ENCODE peak calls at places on chromosomes 12 and 14, in eight cellular contexts. K is GM23248; D is lung; W is CD4-positive, alpha-beta memory T cell; M is H9; T is left lung; S is CD4-positive, CD25-positive, alpha-beta regulatory T cell; Z is psoas muscle. F is an unnamed sample. For H3K9me3, the result is how much of the 10 kb centered on the place peaks cover.

GRCh38 chr14:103089386-103090335 is 4.9 kb upstream of the EXOC3L4 start:
- DNase-seq in K (no peak), D (no peak), W (no peak), M (no peak), T (peak), S (no peak), Z (no peak), F (no peak)

GRCh38 chr14:73775339-73776193 is 61.4 kb upstream of the PNMA1 start:
- DNase-seq in K (no peak), D (no peak), W (no peak), M (no peak), T (no peak), S (no peak), Z (no peak), F (no peak)

GRCh38 chr12:25852792-25853191 is 105.7 kb upstream of the RASSF8 start:
- DNase-seq in K (peak), D (no peak), W (no peak), M (no peak), T (no peak), S (no peak), Z (no peak), F (no peak)

GRCh38 chr14:99633913-99634312 is 11.0 kb upstream of the HHIPL1 start:
- DNase-seq in K (no peak), D (no peak), W (no peak), M (no peak), T (no peak), S (no peak), Z (no peak), F (no peak)

GRCh38 chr14:65224799-65225198 is 122.5 kb upstream of the MAX start:
- DNase-seq in K (peak), D (no peak), W (no peak), M (no peak), T (no peak), S (no peak), Z (no peak), F (no peak)

GRCh38 chr12:19873146-19873545 is 433.9 kb downstream of the AEBP2 start:
- DNase-seq in K (peak), D (no peak), W (no peak), M (no peak), T (no peak), S (no peak), Z (no peak), F (no peak)

GRCh38 chr12:16389594-16389993 is 42.1 kb downstream of the MGST1 start:
- DNase-seq in K (peak), D (no peak), W (no peak), M (no peak), T (no peak), S (no peak), Z (no peak), F (no peak)

GRCh38 chr12:113475451-113476085 is 3.9 kb upstream of the LHX5 start:
- DNase-seq in K (no peak), D (no peak), W (no peak), M (no peak), T (no peak), S (no peak), Z (no peak), F (no peak)

GRCh38 chr12:8911606-8912268 is 2.6 kb upstream of the PHC1 start:
- DNase-seq in K (no peak), D (no peak), W (no peak), M (no peak), T (no peak), S (no peak), Z (no peak), F (no peak)

GRCh38 chr12:66612053-66612775 is 66.7 kb downstream of the GRIP1 start:
- DNase-seq in K (no peak), D (no peak), W (no peak), M (no peak), T (no peak), S (no peak), Z (no peak), F (no peak)

GRCh38 chr14:54169254-54169924 is 212.8 kb upstream of the BMP4 start:
- DNase-seq in K (peak), D (no peak), W (peak), M (no peak), T (no peak), S (no peak), Z (no peak), F (no peak)

GRCh38 chr14:65958664-65959562 is 527.3 kb upstream of the CCDC196 start:
- DNase-seq in K (peak), D (no peak), W (peak), M (no peak), T (no peak), S (peak), Z (no peak), F (no peak)

GRCh38 chr12:122867701-122868461 is 28.0 kb downstream of the VPS37B start:
- DNase-seq in K (no peak), D (no peak), W (no peak), M (peak), T (no peak), S (no peak), Z (peak), F (no peak)

GRCh38 chr12:132950844-132951535 is 5.1 kb downstream of the ZNF605 start:
- DNase-seq in K (no peak), D (no peak), W (no peak), M (no peak), T (no peak), S (no peak), Z (no peak), F (no peak)
- H3K9me3 ChIP-seq in K (under half), D (half or more), W (under half), M (under half), T (half or more), S (half or more), Z (half or more), F (under half)

GRCh38 chr12:132530451-132530850 is 40.5 kb downstream of the FBRSL1 start:
- DNase-seq in K (no peak), D (no peak), W (no peak), M (no peak), T (no peak), S (no peak), Z (no peak), F (no peak)
- H3K9me3 ChIP-seq in K (under half), D (under half), W (under half), M (under half), T (under half), S (under half), Z (under half), F (under half)

GRCh38 chr12:79975143-79975542 is 40.2 kb upstream of the PPP1R12A start:
- DNase-seq in K (no peak), D (no peak), W (no peak), M (no peak), T (no peak), S (no peak), Z (no peak), F (no peak)
- H3K9me3 ChIP-seq in K (under half), D (under half), W (under half), M (under half), T (under half), S (under half), Z (under half), F (under half)

DNA sequence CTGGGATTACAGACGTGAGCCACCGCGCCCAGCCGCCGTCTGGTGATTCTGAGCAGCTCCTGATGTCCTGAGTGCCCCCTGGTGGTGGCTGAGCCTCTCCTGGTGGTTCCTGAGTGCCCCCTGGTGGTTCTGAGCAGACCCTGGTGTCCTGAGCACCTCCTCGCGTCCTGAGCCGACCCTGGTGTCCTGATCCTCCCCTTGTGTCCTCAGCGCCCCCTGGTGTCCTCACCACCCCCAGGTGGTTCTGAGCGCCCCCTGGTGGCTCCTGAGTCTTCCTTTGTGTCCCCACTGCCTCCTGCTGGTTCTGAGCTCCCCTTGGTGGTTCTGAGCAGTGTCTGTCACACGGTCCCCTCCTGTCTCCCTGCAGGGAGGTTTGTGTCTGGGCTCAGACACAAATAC is 1304.9 kb downstream of the TMEM121 start:
- DNase-seq in K (no peak), D (no peak), W (peak), M (no peak), T (peak), S (peak), Z (no peak), F (no peak)
- H3K9me3 ChIP-seq in K (under half), D (under half), W (under half), M (half or more), T (under half), S (under half), Z (under half), F (under half)

F was measured in T-helper 17 cell.